ENCODE peak calls at places on chromosomes 12 and 14, in eight cellular contexts. N is choroid plexus epithelial cell; D is AG10803; R is mucosa of descending colon; L is hypothalamus; I is T-cell; E is NCI-H345; B is effector memory CD4-positive, alpha-beta T cell. U is an unnamed sample.

GRCh38 chr14:102694530-102695171 is 82.6 kb upstream of the TRAF3 start:
- DNase-seq in N (peak; percentile 88), E (peak; percentile 78), R (peak; percentile 91), I (peak; percentile 54), D (peak; percentile 72), L (no peak), B (peak; percentile 36), U (peak; percentile 80)

GRCh38 chr12:50344775-50345174 is 51.6 kb downstream of the FAM186A start:
- DNase-seq in D (no peak), L (no peak), I (no peak), B (no peak), N (no peak), R (no peak), E (no peak), U (no peak)

GRCh38 chr12:96192926-96193573 is 1.1 kb upstream of the ELK3 start:
- DNase-seq in B (no peak), D (no peak), R (no peak), L (no peak), E (no peak), N (no peak), I (no peak), U (no peak)

GRCh38 chr14:84988391-84988790 is 541.6 kb upstream of the FLRT2 start:
- DNase-seq in R (no peak), N (no peak), I (no peak), B (no peak), L (no peak), D (no peak), E (no peak), U (no peak)

GRCh38 chr12:121576851-121577391 is 3.9 kb downstream of the KDM2B start:
- DNase-seq in I (no peak), L (no peak), B (no peak), D (peak; percentile 94), E (no peak), N (peak; percentile 55), R (no peak), U (no peak)

GRCh38 chr12:26198742-26199141 is 3.4 kb downstream of the SSPN start:
- DNase-seq in E (no peak), B (no peak), D (peak; percentile 39), L (no peak), N (peak; percentile 37), R (no peak), I (no peak), U (no peak)

GRCh38 chr14:21523203-21523602 is 2.9 kb downstream of the SALL2 start:
- DNase-seq in N (no peak), R (no peak), E (no peak), L (no peak), I (no peak), D (no peak), B (no peak), U (no peak)

GRCh38 chr14:70726651-70727375 is 82.5 kb downstream of the MAP3K9 start:
- DNase-seq in R (no peak), E (no peak), B (no peak), L (no peak), N (peak; percentile 80), D (no peak), I (no peak), U (no peak)

GRCh38 chr14:63308723-63309317 is 9.9 kb downstream of the GPHB5 start:
- DNase-seq in N (peak; percentile 55), D (peak; percentile 8), L (no peak), B (no peak), I (no peak), E (peak; percentile 37), R (peak; percentile 17), U (no peak)

GRCh38 chr14:90652626-90653025 is 163.6 kb downstream of the TTC7B start:
- DNase-seq in L (no peak), D (no peak), R (no peak), B (no peak), N (no peak), I (no peak), E (no peak), U (no peak)

GRCh38 chr12:47652491-47653234 is 53.2 kb downstream of the RPAP3 start:
- DNase-seq in I (no peak), N (peak; percentile 37), E (no peak), B (no peak), R (peak; percentile 15), L (no peak), D (no peak), U (peak; percentile 12)

GRCh38 chr14:74348735-74349463 is 628 bp downstream of the VRTN start:
- DNase-seq in D (no peak), R (no peak), E (no peak), I (no peak), L (no peak), B (no peak), N (no peak), U (no peak)

GRCh38 chr12:50642035-50642451 is 121.9 kb upstream of the ATF1 start:
- DNase-seq in L (no peak), R (no peak), B (no peak), D (peak; percentile 6), N (peak; percentile 91), I (no peak), E (no peak), U (no peak)

U was measured in hippocampal formation.